ENCODE peak calls at places on chromosomes 16 and 17, in nine cellular contexts. R, B, E, P, G, N, X, Q and M are unnamed samples.
A peak's percentile ranks its signal among the peaks of the same experiment; 100 is the strongest.

GRCh38 chr16:81316176-81316496 is 1.4 kb downstream of the GAN start:
- DNase-seq in Q (no peak), E (no peak), P (no peak), X (no peak), R (no peak), N (no peak), B (no peak), G (no peak), M (no peak)

GRCh38 chr17:41226051-41226450 is 397 bp upstream of the KRTAP9-2 start:
- DNase-seq in B (no peak), P (no peak), G (no peak), R (no peak), E (no peak), Q (no peak), N (no peak), X (no peak), M (no peak)

GRCh38 chr16:89036776-89037175 is 56.9 kb upstream of the ACSF3 start:
- DNase-seq in X (no peak), E (no peak), Q (no peak), B (no peak), N (no peak), P (no peak), R (no peak), G (no peak), M (no peak)

GRCh38 chr16:74451951-74452758 is 30.9 kb upstream of the CLEC18B start:
- DNase-seq in Q (no peak), B (no peak), P (no peak), E (no peak), G (no peak), X (no peak), R (no peak), N (no peak), M (no peak)

GRCh38 chr17:55510986-55511721 is at the start of gene SMIM36:
- DNase-seq in G (no peak), E (no peak), B (no peak), Q (no peak), X (no peak), R (no peak), N (no peak), P (no peak), M (no peak)

GRCh38 chr17:10316986-10317834 is 55.6 kb downstream of the MYH13 start:
- DNase-seq in X (no peak), B (peak; percentile 41), P (peak; percentile 93), Q (peak; percentile 73), G (no peak), N (no peak), R (peak; percentile 61), E (peak; percentile 64), M (peak; percentile 74)

GRCh38 chr17:9007052-9007714 is 14.1 kb upstream of the NTN1 start:
- DNase-seq in B (no peak), R (no peak), X (no peak), N (no peak), G (no peak), E (no peak), P (no peak), Q (no peak), M (no peak)

GRCh38 chr16:8605554-8605953 is 15.2 kb upstream of the TMEM114 start:
- DNase-seq in P (no peak), R (no peak), G (no peak), X (no peak), E (no peak), N (no peak), B (no peak), Q (no peak), M (no peak)

GRCh38 chr17:56592487-56593072 is 919 bp upstream of the NOG start:
- DNase-seq in B (peak; percentile 39), Q (peak; percentile 93), X (peak; percentile 46), R (peak; percentile 64), P (peak; percentile 87), N (peak; percentile 76), G (no peak), E (peak; percentile 61), M (peak; percentile 35)

DNA sequence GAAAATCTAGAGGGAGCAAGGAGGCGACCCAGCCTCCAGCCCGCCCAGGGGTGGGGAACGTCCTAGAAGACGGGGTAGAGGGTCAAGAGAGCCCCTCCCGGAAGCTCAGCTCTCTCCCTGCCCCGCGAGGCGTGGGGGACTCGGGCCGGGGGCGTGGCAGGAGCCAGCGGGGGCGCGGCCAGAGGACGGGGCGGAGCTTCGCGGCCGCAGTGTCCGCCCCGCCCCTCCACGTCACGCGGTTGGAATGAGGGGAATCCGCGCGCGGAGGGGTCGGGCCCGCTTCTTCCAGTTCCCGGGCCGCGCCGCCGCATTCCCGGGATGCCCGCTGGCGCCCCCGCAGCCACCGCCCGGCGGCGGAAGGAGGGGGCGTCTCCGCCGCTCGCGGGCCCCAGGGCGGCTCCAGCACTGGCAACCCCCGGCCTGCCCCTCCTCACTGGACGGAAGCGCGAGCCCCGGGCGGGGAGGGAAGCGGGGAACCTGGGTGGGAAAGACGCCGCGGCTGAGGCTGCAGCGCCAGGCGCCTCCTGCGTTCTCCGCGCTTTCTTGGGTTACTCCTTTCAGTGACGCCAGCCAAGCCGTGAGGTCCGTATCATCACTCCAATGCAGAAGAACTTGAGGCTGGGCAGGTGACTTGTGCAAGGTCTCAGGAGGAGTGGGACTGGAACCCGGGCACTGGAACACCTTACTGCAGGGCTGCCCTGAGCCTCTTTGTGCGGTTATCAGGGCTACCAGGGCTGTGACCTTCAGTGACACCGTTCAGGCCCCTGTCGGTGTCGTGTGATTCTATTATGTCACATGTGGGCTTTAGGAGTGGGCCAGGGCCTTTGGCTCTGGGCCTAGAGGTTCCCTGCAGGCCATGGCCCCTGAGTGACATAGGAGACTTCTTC is 4.3 kb downstream of the MYO1C start:
- DNase-seq in N (peak; percentile 94), E (peak; percentile 87), Q (peak; percentile 87), P (peak; percentile 97), R (peak; percentile 88), G (no peak), B (peak; percentile 84), X (peak; percentile 72), M (peak; percentile 82)
- TF ChIP-seq POLR2A in N (peak; percentile 46), E (peak; percentile 85), Q (no peak), P (no peak), R (no peak), G (peak; percentile 8), B (no peak), X (peak; percentile 35), M (peak; percentile 43)

GRCh38 chr17:29622337-29623282 is at the start of gene CORO6:
- DNase-seq in G (no peak), N (peak; percentile 78), P (no peak), R (peak; percentile 60), B (peak; percentile 23), X (peak; percentile 83), E (peak; percentile 47), Q (peak; percentile 94), M (peak; percentile 65)

GRCh38 chr17:29619251-29619650 is 3.5 kb downstream of the CORO6 start:
- DNase-seq in R (no peak), G (no peak), B (peak; percentile 36), P (no peak), X (peak; percentile 92), E (peak; percentile 59), N (no peak), Q (no peak), M (no peak)

GRCh38 chr17:29621751-29622194 is 939 bp downstream of the CORO6 start:
- DNase-seq in B (no peak), R (no peak), G (no peak), Q (no peak), X (peak; percentile 75), E (peak; percentile 25), N (no peak), P (no peak), M (no peak)

GRCh38 chr17:29620271-29620670 is 2.4 kb downstream of the CORO6 start:
- DNase-seq in P (no peak), G (no peak), Q (no peak), E (no peak), R (no peak), X (peak; percentile 91), B (peak; percentile 47), N (no peak), M (no peak)

DNA sequence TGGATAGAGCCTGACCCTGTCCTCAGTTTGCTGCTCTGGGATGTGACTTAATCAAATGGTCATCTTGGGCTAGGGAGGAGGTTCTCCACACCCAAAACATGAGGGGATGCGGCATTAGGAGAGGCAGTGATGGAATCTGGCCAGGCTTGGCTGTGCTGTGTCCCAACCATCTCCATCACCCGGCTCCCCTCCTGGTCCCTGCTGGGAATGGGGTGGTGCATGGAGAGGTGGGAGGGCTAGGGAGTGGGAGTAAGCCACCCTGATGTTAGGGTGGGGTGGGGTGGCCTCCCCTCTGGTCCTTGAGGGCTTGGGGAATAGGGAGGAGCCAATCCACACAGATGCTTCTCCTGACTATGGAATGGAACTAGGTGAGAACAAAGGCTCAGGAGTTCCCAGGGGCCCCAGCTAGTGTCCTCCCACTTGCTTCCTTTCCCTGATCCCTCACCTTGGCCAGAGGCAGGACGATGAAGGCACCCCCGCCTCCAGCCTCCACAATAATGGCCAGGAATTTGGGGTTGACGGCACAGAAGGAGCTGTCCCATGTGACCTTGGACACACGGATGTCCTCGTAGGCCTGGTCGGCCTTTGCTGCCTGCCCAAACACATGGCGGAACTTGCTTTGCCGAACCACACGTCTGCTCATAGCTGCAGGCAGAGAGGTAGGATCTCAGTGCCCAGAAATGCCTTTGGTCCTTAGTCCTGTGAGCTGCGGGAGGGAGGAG is 1.8 kb downstream of the CORO6 start:
- DNase-seq in E (no peak), G (no peak), Q (no peak), P (no peak), N (no peak), B (no peak), X (peak; percentile 46), R (no peak), M (no peak)
- H3K4me3 ChIP-seq in E (no peak overlapping the region), G (peak overlapping the region; percentile 78), Q (no peak overlapping the region), P (no peak overlapping the region), N (no peak overlapping the region), B (no peak overlapping the region), X (peak overlapping the region; percentile 99), R (no peak overlapping the region), M (no peak overlapping the region)

GRCh38 chr17:7674934-7675333 is 12.4 kb downstream of the TP53 start:
- DNase-seq in G (no peak), B (no peak), X (no peak), Q (no peak), N (no peak), P (no peak), E (no peak), R (no peak), M (no peak)
- TF ChIP-seq POLR2A in G (no peak), B (no peak), X (no peak), Q (no peak), N (no peak), P (no peak), E (no peak), R (no peak), M (no peak)

GRCh38 chr17:44831270-44831770 is 1.2 kb upstream of the GJC1 start:
- DNase-seq in G (no peak), R (no peak), N (no peak), P (no peak), Q (no peak), X (no peak), B (no peak), E (no peak), M (no peak)
- H3K4me3 ChIP-seq in G (no peak overlapping the region), R (no peak overlapping the region), N (no peak overlapping the region), P (no peak overlapping the region), Q (peak overlapping the region; percentile 90), X (no peak overlapping the region), B (no peak overlapping the region), E (no peak overlapping the region), M (no peak overlapping the region)

GRCh38 chr17:39737331-39737760 is 392 bp upstream of the GRB7 start:
- DNase-seq in G (no peak), Q (no peak), R (no peak), P (no peak), N (no peak), E (no peak), B (no peak), X (no peak), M (peak; percentile 69)
- TF ChIP-seq POLR2A in G (no peak), Q (no peak), R (no peak), P (no peak), N (no peak), E (no peak), B (no peak), X (no peak), M (no peak)